ENCODE peak calls at places on chromosomes 12 and 14, in seven cellular contexts. R, J, B, H, W, V and P are unnamed samples.

GRCh38 chr14:64806202-64806861 is 73.4 kb downstream of the SPTB start:
- DNase-seq in J (peak), V (peak), B (no peak), H (no peak), W (no peak), R (peak), P (no peak)

GRCh38 chr14:88554458-88555286 is at the start of gene PTPN21:
- DNase-seq in V (peak), J (peak), R (peak), H (peak), W (no peak), B (peak), P (peak)

GRCh38 chr12:25653487-25654175 is 100.5 kb upstream of the LMNTD1 start:
- DNase-seq in W (no peak), R (no peak), V (no peak), J (peak), B (no peak), H (peak), P (no peak)

GRCh38 chr14:95011449-95012020 is 145.8 kb downstream of the DICER1 start:
- DNase-seq in V (no peak), B (no peak), W (no peak), J (no peak), H (no peak), R (no peak), P (no peak)

GRCh38 chr12:65808580-65808979 is 15.7 kb upstream of the HMGA2 start:
- DNase-seq in W (no peak), H (no peak), R (no peak), J (no peak), B (no peak), V (no peak), P (no peak)

GRCh38 chr14:99230271-99231141 is 41.5 kb downstream of the BCL11B start:
- DNase-seq in J (peak), R (no peak), H (no peak), W (peak), B (no peak), V (peak), P (no peak)

GRCh38 chr12:1852076-1852475 is 31.7 kb downstream of the LRTM2 start:
- DNase-seq in H (no peak), V (no peak), J (no peak), W (no peak), B (no peak), R (no peak), P (no peak)

GRCh38 chr14:89303452-89304435 is 113.3 kb downstream of the FOXN3 start:
- DNase-seq in W (peak), H (peak), B (no peak), R (peak), V (peak), J (peak), P (no peak)

GRCh38 chr14:99261916-99262787 is 9.8 kb downstream of the BCL11B start:
- DNase-seq in B (no peak), V (no peak), W (peak), R (no peak), H (no peak), J (peak), P (no peak)

GRCh38 chr14:100715803-100716202 is 10.9 kb upstream of the DLK1 start:
- DNase-seq in R (no peak), W (no peak), J (no peak), B (no peak), V (no peak), H (no peak), P (no peak)

GRCh38 chr14:46661728-46662127 is 10.1 kb upstream of the RPL10L start:
- DNase-seq in H (no peak), J (peak), W (no peak), V (peak), B (peak), R (no peak), P (no peak)

GRCh38 chr12:63075376-63076000 is 75.5 kb downstream of the AVPR1A start:
- DNase-seq in W (no peak), J (no peak), B (no peak), H (no peak), V (no peak), R (no peak), P (no peak)

GRCh38 chr12:68980476-68981212 is 47.7 kb upstream of the CPM start:
- DNase-seq in B (no peak), W (no peak), V (peak), R (no peak), H (no peak), J (peak), P (no peak)

GRCh38 chr12:59500915-59501314 is 94.9 kb upstream of the SLC16A7 start:
- DNase-seq in W (no peak), B (no peak), V (no peak), H (no peak), J (no peak), R (no peak), P (no peak)

GRCh38 chr14:79961197-79961596 is 250.1 kb downstream of the DIO2 start:
- DNase-seq in B (no peak), W (no peak), J (no peak), V (no peak), R (no peak), H (no peak), P (no peak)

GRCh38 chr14:55094630-55095157 is 34.4 kb upstream of the LGALS3 start:
- DNase-seq in J (peak), W (no peak), V (peak), R (no peak), B (no peak), H (no peak), P (no peak)

GRCh38 chr14:62159314-62159713 is 397.1 kb downstream of the SNAPC1 start:
- DNase-seq in R (no peak), B (no peak), H (no peak), W (no peak), J (no peak), V (no peak), P (no peak)

GRCh38 chr14:62158779-62159178 is 396.6 kb downstream of the SNAPC1 start:
- DNase-seq in H (no peak), V (no peak), W (no peak), R (no peak), J (no peak), B (no peak), P (no peak)

GRCh38 chr14:62168564-62169155 is 406.4 kb downstream of the SNAPC1 start:
- DNase-seq in B (no peak), R (no peak), H (no peak), V (no peak), J (no peak), W (no peak), P (no peak)

GRCh38 chr14:62162998-62163589 is 400.9 kb downstream of the SNAPC1 start:
- DNase-seq in R (no peak), J (peak), B (peak), V (peak), W (no peak), H (peak), P (peak)
- TF ChIP-seq CTCF in R (peak), J (peak), B (peak), V (peak), W (peak), H (peak), P (peak)

DNA sequence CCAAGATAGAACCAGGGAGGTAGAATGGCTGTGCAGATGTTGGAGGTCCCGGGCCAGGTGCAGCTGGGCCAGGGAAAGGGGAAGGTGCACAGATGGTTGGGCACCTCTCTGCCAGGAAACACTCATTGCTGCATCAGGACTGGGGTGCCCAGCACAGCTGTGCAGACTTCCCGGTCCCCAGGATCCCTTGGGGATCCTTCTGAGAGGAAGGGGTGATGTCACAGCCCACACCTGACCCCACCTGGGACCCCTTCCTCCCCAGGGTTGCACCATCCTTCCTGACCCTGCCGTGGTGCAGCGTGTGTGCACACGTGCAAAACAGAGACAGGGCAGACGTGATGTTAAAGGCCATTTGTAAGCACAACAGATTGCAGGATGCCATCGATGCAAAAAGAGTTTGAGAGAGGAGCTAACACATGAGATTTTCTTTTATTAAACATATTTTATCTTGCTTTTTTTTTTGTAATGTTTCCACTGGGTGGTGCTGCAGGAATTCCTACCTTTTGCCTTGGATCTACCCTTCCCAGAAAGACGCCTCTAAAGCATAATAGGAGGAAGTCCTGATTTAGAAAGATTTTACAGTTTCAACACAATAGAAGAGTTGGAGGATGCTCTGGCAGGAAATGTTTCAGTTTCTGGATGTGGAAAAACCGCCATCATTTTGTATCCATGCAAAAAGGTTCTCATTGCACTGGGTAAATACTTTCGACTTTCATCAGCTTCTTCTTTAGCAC is 14.8 kb downstream of the ELK3 start:
- DNase-seq in H (peak), R (peak), V (no peak), B (no peak), J (no peak), W (peak), P (no peak)
- TF ChIP-seq CTCF in H (peak), R (no peak), V (peak), B (no peak), J (peak), W (no peak), P (no peak)

GRCh38 chr14:103611215-103611614 is 17.8 kb upstream of the KLC1 start:
- DNase-seq in B (no peak), R (no peak), V (no peak), W (no peak), J (no peak), H (no peak), P (no peak)

GRCh38 chr14:103607822-103608221 is 21.2 kb upstream of the KLC1 start:
- DNase-seq in W (no peak), R (peak), V (no peak), H (peak), J (no peak), B (no peak), P (no peak)

GRCh38 chr14:103604620-103605019 is 24.4 kb upstream of the KLC1 start:
- DNase-seq in H (no peak), B (no peak), J (no peak), R (no peak), W (no peak), V (no peak), P (no peak)

DNA sequence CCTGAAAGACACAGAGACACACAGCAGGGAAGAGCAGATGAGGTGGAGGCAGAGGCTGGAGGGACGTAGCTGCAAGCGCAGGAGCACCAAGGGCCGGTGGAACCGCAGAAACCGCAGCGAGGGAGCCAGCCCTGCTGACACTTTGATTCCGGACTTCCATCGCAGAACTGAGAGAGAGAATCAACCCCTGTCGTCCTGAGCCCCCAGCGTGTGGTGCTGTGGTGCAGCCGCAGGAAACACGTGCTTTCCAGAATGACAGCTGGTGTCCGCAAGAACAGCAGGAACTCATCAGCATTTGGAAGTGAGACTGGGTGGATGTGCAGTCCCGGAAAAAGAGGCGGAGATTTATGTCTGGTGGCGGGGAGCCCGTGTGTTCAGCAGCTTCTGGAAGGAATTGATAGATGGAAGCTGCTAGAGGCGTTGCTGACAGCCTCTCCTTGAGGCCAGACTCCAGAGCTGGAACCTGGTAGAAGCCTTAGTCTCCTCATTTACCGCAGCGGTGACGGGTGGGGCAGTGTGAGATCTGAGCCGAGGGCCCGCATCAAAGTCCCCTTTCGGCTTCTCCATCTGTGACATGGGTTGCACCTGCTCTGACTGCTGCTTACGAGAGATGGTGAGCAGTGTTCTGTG is 21.9 kb upstream of the KLC1 start:
- DNase-seq in J (peak), W (peak), B (peak), H (peak), R (peak), V (peak), P (peak)
- TF ChIP-seq CTCF in J (no peak), W (peak), B (no peak), H (no peak), R (peak), V (no peak), P (no peak)

GRCh38 chr12:57906821-57907220 is 34.5 kb upstream of the ATP23 start:
- DNase-seq in J (no peak), B (no peak), V (no peak), R (no peak), W (no peak), H (no peak), P (no peak)

GRCh38 chr12:57907281-57907680 is 34.1 kb upstream of the ATP23 start:
- DNase-seq in B (no peak), H (no peak), R (no peak), J (no peak), V (no peak), W (no peak), P (no peak)

GRCh38 chr12:57905812-57906475 is 35.4 kb upstream of the ATP23 start:
- DNase-seq in R (no peak), H (no peak), V (no peak), J (no peak), W (no peak), B (no peak), P (no peak)

GRCh38 chr12:57904426-57904825 is 36.9 kb upstream of the ATP23 start:
- DNase-seq in W (no peak), R (no peak), V (no peak), H (no peak), J (no peak), B (no peak), P (no peak)

DNA sequence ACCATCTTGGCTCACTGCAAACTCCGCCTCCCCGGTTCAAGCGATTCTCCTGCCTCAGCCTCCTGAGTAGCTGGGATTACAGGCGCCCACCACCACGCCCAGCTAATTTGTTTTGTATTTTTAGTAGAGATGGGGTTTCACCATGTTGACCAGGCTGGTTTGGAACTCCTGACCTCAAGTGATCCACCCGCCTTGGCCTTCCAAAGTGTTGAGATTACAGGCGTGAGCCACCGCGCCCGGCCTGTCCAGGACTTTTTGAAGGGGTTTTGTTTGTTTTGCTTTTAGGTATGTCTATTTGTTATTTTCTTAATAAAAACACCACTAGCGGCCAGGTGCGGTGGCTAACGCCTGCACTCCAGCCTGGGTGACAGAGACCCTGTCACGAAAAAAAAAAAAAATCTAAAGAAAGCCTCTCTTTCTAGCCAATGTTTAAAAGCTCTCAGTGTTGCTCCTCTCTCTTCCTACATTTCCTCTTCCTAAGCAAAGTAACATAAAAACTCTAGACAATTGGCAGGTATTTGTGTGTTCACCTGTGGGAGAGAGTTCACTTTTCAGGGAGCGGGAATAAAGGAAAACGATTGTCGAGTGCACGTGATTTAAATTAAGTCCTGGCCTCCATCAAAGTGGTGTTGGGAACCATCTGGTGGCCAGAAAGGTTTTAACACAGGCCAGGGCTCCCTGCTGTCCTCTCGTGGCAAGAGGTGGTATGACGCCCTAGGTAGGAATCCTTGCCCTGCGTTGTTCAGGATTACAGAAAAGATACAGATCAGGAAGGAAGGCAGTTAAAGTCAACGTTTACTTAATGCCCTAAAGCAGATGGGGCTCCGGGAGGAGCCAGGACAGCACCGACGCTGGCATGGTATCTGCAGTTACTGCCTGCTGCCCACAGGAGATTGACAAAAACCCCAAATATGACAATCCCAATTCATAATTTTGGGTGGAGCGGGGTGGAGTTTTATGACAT is 36.2 kb upstream of the ATP23 start:
- DNase-seq in B (peak), V (peak), R (peak), J (peak), H (peak), W (peak), P (peak)
- TF ChIP-seq CTCF in B (peak), V (peak), R (peak), J (peak), H (peak), W (peak), P (peak)

GRCh38 chr12:87311206-87311605 is 718.0 kb downstream of the C12orf50 start:
- DNase-seq in H (no peak), B (no peak), W (no peak), J (no peak), R (no peak), V (no peak), P (no peak)
- TF ChIP-seq CTCF in H (no peak), B (no peak), W (no peak), J (no peak), R (no peak), V (no peak), P (no peak)

DNA sequence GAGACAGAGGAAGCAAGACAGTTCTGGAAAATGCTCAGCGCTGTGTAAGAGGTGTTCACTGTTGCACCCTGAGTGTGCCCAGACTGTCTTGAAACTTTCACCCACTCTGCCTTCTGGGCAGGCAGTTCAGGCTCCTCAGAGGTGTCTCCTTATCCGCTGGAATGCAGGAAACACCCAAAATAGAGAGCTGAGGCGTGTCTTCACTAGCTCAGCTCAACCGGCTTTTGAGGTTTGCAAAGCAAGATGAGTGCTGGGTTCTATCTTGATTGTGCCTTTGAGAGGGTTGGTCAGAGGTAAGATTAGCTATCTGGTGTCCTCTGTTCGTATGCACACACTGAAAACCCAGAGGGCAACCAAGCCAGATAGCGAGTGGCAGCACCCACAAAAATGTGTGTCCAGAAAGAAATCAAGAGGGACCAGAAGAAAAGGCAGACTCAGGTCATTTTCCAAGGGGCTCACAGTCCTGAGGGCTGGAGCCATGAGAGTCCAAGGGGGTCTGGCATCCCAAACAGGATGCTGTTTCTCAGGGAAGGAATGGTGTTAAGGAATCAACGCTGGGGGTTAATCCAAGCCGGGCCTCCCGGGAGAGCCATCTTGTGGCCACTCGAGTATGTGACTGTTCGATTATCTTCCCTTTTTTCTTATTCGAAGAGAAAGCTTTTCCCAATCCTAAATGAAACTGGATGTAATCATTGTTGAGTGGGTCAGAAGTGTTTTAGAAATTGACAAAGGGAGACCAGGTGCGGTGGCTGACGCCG is 47.1 kb downstream of the TBX3 start:
- DNase-seq in H (no peak), R (no peak), B (peak), J (peak), W (no peak), V (peak), P (peak)
- TF ChIP-seq CTCF in H (no peak), R (no peak), B (no peak), J (peak), W (no peak), V (peak), P (peak)

DNA sequence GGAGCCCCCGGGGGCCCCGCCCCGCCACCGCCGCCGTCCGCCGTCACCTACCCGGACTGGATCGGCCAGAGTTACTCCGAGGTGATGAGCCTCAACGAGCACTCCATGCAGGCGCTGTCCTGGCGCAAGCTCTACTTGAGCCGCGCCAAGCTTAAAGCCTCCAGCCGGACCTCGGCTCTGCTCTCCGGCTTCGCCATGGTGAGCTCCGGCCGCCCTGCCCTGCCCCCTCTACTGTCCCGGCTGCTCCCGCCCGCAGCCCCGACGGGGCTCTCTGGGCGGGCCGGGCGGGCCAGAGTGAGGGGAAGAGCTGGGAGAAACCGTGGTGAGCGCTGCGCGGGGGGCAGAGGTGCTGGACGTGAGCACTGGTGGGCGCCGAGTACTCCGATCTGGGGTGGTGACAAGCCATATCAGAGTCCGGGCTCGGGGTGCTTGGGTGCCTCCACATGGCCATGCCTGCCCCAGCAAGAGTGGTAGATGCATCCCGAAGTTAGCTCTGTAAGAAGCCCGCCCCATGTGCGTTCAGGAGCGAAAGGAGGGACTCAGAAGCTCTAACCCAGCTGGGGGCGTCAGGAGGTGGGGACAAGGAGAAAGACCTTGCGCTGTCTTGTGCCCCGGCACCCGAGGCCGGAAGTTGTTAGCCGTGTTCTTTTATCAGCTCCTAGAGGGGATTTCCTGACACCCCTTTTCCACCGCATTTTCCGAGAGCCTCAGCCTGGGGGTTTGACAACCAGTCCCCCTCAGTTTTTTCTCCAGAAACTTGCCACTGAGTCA is 708 bp downstream of the ORAI1 start:
- DNase-seq in R (peak), B (peak), W (peak), J (peak), H (peak), V (peak), P (peak)
- TF ChIP-seq CTCF in R (no peak), B (no peak), W (peak), J (peak), H (no peak), V (no peak), P (peak)